ENCODE peak calls at places on chromosomes 7 and 10, in four cellular contexts. Y is transverse colon; C is ovary; V is CD8-positive, alpha-beta T cell. X is an unnamed sample.

GRCh38 chr10:87798082-87798481 is 19.9 kb downstream of the ATAD1 start:
- DNase-seq in Y (no peak), C (no peak), V (no peak), X (no peak)

GRCh38 chr7:46544396-46545008 is 623.4 kb upstream of the IGFBP3 start:
- DNase-seq in Y (no peak), C (no peak), V (no peak), X (no peak)

GRCh38 chr7:3043544-3044395 is at the start of gene CARD11:
- DNase-seq in Y (peak; percentile 24), C (no peak), V (peak; percentile 55), X (no peak)

GRCh38 chr7:116952640-116953371 is 495 bp upstream of the ST7 start:
- DNase-seq in Y (peak; percentile 13), C (peak; percentile 64), V (no peak), X (no peak)

GRCh38 chr7:47313564-47313963 is 268.3 kb downstream of the TNS3 start:
- DNase-seq in Y (no peak), C (no peak), V (no peak), X (no peak)

GRCh38 chr7:33905389-33906032 is at the start of gene BMPER:
- DNase-seq in Y (peak; percentile 13), C (peak; percentile 49), V (no peak), X (no peak)

GRCh38 chr7:28586736-28587135 is 174.4 kb downstream of the CREB5 start:
- DNase-seq in Y (no peak), C (no peak), V (no peak), X (no peak)

GRCh38 chr10:91570220-91570619 is 62.7 kb downstream of the PPP1R3C start:
- DNase-seq in Y (no peak), C (no peak), V (no peak), X (no peak)

GRCh38 chr10:6224781-6225180 is 22.0 kb downstream of the PFKFB3 start:
- DNase-seq in Y (no peak), C (no peak), V (no peak), X (no peak)

GRCh38 chr10:55370021-55370420 is 569.0 kb upstream of the PCDH15 start:
- DNase-seq in Y (no peak), C (no peak), V (no peak), X (no peak)

GRCh38 chr7:24917510-24918239 is 62.3 kb downstream of the OSBPL3 start:
- DNase-seq in Y (no peak), C (no peak), V (no peak), X (no peak)

GRCh38 chr7:127854383-127854782 is 176.9 kb downstream of the LRRC4 start:
- DNase-seq in Y (no peak), C (no peak), V (no peak), X (no peak)

GRCh38 chr7:111911166-111911961 is 294.8 kb downstream of the DOCK4 start:
- DNase-seq in Y (no peak), C (no peak), V (no peak), X (no peak)

GRCh38 chr7:23261843-23262452 is 15.4 kb downstream of the GPNMB start:
- DNase-seq in Y (peak; percentile 52), C (peak; percentile 51), V (peak; percentile 54), X (no peak)

GRCh38 chr7:70530191-70530590 is 601.8 kb upstream of the GALNT17 start:
- DNase-seq in Y (no peak), C (no peak), V (no peak), X (no peak)

GRCh38 chr7:37180828-37181549 is 267.7 kb downstream of the ELMO1 start:
- DNase-seq in Y (no peak), C (no peak), V (no peak), X (no peak)

GRCh38 chr7:93830141-93830925 is 60.2 kb downstream of the TFPI2 start:
- DNase-seq in Y (no peak), C (no peak), V (no peak), X (no peak)

GRCh38 chr10:90437452-90437851 is 420.4 kb downstream of the HTR7 start:
- DNase-seq in Y (no peak), C (no peak), V (no peak), X (no peak)

GRCh38 chr7:55423277-55423711 is 58.2 kb downstream of the LANCL2 start:
- DNase-seq in Y (no peak), C (no peak), V (no peak), X (no peak)

GRCh38 chr7:36192050-36192824 is 39.2 kb downstream of the EEPD1 start:
- DNase-seq in Y (no peak), C (peak; percentile 43), V (no peak), X (no peak)

GRCh38 chr10:112821663-112822062 is 128.4 kb upstream of the TCF7L2 start:
- DNase-seq in Y (no peak), C (no peak), V (no peak), X (no peak)

GRCh38 chr10:73653701-73654100 is 2.1 kb downstream of the SYNPO2L start:
- DNase-seq in Y (no peak), C (no peak), V (no peak), X (no peak)

GRCh38 chr7:50562126-50562525 is 3.1 kb downstream of the DDC start:
- DNase-seq in Y (no peak), C (no peak), V (no peak), X (no peak)

GRCh38 chr7:88635149-88635548 is 124.4 kb upstream of the ZNF804B start:
- DNase-seq in Y (no peak), C (no peak), V (no peak), X (no peak)

GRCh38 chr10:35398888-35399287 is 62.6 kb downstream of the CCNY start:
- DNase-seq in Y (no peak), C (no peak), V (no peak), X (no peak)
- H3K4me1 ChIP-seq in Y (peaks cover 30% of the 10 kb centered on the region), C (peaks cover 37% of the 10 kb centered on the region), V (no peaks in the 10 kb centered on the region), X (peaks cover 76% of the 10 kb centered on the region)

DNA sequence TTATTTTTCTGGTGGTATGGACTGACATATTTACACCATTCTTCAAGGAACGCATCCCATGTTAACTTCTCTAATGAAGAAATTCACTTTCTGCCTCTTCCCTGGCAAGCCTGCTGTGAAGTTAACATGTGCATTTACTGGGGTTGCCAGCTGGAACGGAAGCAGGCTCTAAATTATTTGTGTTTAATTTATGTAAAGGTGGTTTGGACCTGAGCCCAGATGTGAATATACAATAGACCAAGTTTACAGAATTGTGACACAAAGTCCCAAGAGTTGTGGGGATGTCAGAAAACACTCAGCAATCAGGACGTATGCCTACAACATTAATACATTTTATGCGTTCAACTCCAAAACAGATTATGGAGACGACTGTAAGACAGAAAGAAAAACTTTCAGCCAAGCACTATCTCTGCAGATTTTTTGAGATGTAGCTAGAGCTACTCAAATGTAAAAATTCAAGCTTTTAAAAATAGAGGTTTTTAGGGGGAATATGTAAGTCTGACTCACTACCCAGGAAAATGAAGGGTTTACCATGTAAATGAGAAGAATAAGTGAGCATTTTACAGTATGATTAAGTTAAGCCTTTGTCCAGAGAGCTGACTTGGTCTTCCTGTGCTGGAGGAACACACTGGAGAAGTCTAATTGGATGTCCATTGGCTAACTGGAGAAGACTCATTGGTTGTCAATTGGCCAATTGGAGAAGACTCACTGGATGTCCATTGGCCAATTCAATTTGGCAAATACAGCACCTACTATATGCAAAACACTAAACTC is 19.5 kb downstream of the NRP1 start:
- DNase-seq in Y (no peak), C (no peak), V (no peak), X (no peak)
- H3K4me1 ChIP-seq in Y (peaks cover 5% of the 10 kb centered on the region), C (peaks cover 13% of the 10 kb centered on the region), V (no peaks in the 10 kb centered on the region), X (peaks cover 14% of the 10 kb centered on the region)

DNA sequence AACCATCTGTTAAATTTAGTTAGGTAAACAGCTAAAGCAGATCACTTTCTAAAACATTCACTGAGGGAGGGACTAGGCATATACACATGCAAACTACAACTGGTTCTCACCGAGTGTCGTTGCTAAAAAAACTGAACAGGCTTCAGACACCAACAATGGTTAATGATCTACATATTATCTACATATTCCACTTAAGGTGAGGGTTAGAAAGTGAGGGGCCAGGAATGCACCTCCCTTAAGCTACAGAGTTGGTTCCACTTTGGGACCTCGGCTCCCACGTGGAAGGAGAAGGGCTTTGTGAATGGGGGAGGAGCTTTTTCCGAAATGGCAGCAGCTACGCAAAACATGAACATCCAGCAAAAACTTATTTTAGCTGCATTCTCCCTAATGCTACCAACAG is 5.8 kb downstream of the CTBP2 start:
- DNase-seq in Y (no peak), C (no peak), V (no peak), X (no peak)
- H3K4me1 ChIP-seq in Y (peaks cover 68% of the 10 kb centered on the region), C (peaks cover 29% of the 10 kb centered on the region), V (peaks cover 3% of the 10 kb centered on the region), X (peaks cover 86% of the 10 kb centered on the region)

DNA sequence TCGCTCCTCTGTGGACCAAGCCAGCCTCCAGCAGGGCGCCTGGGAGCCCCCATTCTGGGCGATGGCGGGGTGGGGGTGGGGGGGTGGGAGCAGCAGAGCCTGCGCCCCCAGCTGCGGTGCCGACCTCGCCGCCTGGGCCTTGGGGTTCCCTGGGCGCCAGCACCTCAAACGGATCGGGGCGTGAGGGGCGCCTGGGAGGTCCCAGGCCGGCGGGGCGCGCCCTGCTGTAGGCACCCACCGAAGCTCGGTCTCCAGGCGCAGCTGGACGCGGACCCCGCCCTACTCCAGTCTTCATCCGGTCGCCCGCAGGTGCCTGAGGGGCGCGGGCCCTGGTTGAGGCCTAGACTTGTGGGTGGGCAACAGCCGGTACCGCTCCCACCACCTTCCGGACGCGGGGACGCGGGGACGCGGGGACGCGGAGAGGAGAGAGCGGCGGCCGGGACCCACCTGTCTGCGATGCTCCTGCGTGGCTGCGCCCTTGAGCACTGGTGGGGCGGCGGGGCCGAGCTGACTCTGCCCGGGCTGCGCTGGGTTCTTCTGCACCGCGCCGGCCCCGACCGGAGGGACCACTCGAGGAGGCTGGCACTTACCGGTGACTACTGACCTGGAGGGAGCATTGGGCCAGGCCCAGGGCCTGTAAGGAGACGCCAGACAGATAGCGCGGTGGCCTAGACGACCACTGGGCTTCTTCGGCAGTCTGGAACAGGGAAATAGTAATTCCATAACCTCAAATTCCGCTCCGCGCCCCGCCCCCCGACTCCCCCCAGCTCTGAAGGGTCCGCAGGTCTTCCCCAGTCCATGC is 5.5 kb upstream of the KCP start:
- DNase-seq in Y (no peak), C (no peak), V (no peak), X (no peak)
- H3K4me1 ChIP-seq in Y (peaks cover 16% of the 10 kb centered on the region), C (no peaks in the 10 kb centered on the region), V (peaks cover 3% of the 10 kb centered on the region), X (peaks cover 16% of the 10 kb centered on the region)

GRCh38 chr10:80504158-80504811 is 33.4 kb upstream of the SH2D4B start:
- DNase-seq in Y (peak; percentile 48), C (no peak), V (no peak), X (no peak)
- H3K4me1 ChIP-seq in Y (peaks cover 49% of the 10 kb centered on the region), C (peaks cover 35% of the 10 kb centered on the region), V (peaks cover 69% of the 10 kb centered on the region), X (peaks cover 77% of the 10 kb centered on the region)

DNA sequence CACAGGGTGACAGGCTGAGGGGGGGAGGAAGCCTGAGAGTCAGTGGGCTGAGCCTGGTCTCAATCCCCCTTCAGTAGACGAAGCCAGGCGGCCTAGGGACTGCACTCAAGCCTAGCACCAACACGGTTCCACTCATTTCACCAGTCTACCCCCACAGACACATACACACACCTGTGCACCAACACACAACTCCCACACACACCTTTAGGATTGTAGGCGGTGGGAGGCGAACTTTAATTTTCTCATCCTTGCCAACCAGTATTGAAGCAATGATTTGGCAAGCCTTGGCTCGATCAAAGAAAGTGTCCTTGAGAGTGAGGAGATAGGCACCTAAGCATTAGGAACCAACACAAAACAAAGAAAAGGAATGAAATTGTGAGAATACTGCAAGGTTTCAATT is 19.7 kb downstream of the POLR3A start:
- DNase-seq in Y (no peak), C (no peak), V (no peak), X (no peak)
- H3K4me1 ChIP-seq in Y (no peaks in the 10 kb centered on the region), C (no peaks in the 10 kb centered on the region), V (no peaks in the 10 kb centered on the region), X (no peaks in the 10 kb centered on the region)

GRCh38 chr10:110165867-110166266 is 41.5 kb upstream of the MXI1 start:
- DNase-seq in Y (no peak), C (no peak), V (no peak), X (peak; percentile 67)

GRCh38 chr10:110169586-110169985 is 37.8 kb upstream of the MXI1 start:
- DNase-seq in Y (no peak), C (no peak), V (no peak), X (peak; percentile 40)

GRCh38 chr10:110165239-110165638 is 42.2 kb upstream of the MXI1 start:
- DNase-seq in Y (no peak), C (no peak), V (no peak), X (peak; percentile 25)

GRCh38 chr10:110168601-110169481 is 38.6 kb upstream of the MXI1 start:
- DNase-seq in Y (no peak), C (no peak), V (no peak), X (peak; percentile 91)

GRCh38 chr10:110167149-110167548 is 40.3 kb upstream of the MXI1 start:
- DNase-seq in Y (no peak), C (no peak), V (no peak), X (no peak)
- H3K4me1 ChIP-seq in Y (peaks cover 12% of the 10 kb centered on the region), C (no peaks in the 10 kb centered on the region), V (peaks cover 16% of the 10 kb centered on the region), X (peaks cover 19% of the 10 kb centered on the region)